ENCODE peak calls at places on chromosomes 7 and 10, in five cellular contexts. I, F, Q, A and V are unnamed samples.

GRCh38 chr7:985915-986741 is 3.1 kb downstream of the CYP2W1 start:
- DNase-seq in I (peak), F (no peak), Q (no peak), A (no peak), V (no peak)

GRCh38 chr7:124457841-124458240 is 307.8 kb downstream of the GPR37 start:
- DNase-seq in I (no peak), F (no peak), Q (no peak), A (peak), V (no peak)

GRCh38 chr10:127378628-127379027 is 170.5 kb upstream of the NPS start:
- DNase-seq in I (no peak), F (no peak), Q (no peak), A (no peak), V (no peak)

GRCh38 chr10:124732931-124733536 is 11.1 kb downstream of the FAM53B start:
- DNase-seq in I (peak), F (no peak), Q (no peak), A (no peak), V (peak)

GRCh38 chr7:154776350-154776749 is 226.6 kb downstream of the PAXIP1 start:
- DNase-seq in I (no peak), F (no peak), Q (peak), A (no peak), V (no peak)

GRCh38 chr7:77442631-77443420 is 26.7 kb upstream of the GSAP start:
- DNase-seq in I (peak), F (no peak), Q (no peak), A (no peak), V (no peak)

GRCh38 chr10:129864082-129864481 is 100.0 kb downstream of the EBF3 start:
- DNase-seq in I (no peak), F (no peak), Q (no peak), A (no peak), V (no peak)

GRCh38 chr10:76647276-76647675 is 990.3 kb downstream of the KCNMA1 start:
- DNase-seq in I (peak), F (peak), Q (no peak), A (no peak), V (no peak)

GRCh38 chr10:5549462-5550249 is 24.9 kb downstream of the CALML3 start:
- DNase-seq in I (no peak), F (no peak), Q (no peak), A (no peak), V (no peak)

GRCh38 chr7:32670105-32670504 is 174.8 kb downstream of the AVL9 start:
- DNase-seq in I (peak), F (no peak), Q (no peak), A (peak), V (no peak)

GRCh38 chr7:102912742-102913141 is at the start of gene LRRC17:
- DNase-seq in I (peak), F (peak), Q (no peak), A (no peak), V (no peak)

GRCh38 chr7:44307905-44308740 is 17.3 kb downstream of the CAMK2B start:
- DNase-seq in I (no peak), F (no peak), Q (no peak), A (no peak), V (no peak)

GRCh38 chr7:22663721-22664120 is 63.3 kb upstream of the IL6 start:
- DNase-seq in I (no peak), F (no peak), Q (no peak), A (no peak), V (no peak)

GRCh38 chr10:49162063-49162462 is 26.1 kb downstream of the TMEM273 start:
- DNase-seq in I (no peak), F (no peak), Q (no peak), A (no peak), V (no peak)

GRCh38 chr10:69629897-69630650 is at the start of gene FAM241B:
- DNase-seq in I (no peak), F (no peak), Q (no peak), A (no peak), V (peak)

GRCh38 chr7:68904635-68905034 is 693.6 kb upstream of the AUTS2 start:
- DNase-seq in I (no peak), F (no peak), Q (no peak), A (no peak), V (no peak)

GRCh38 chr7:1562611-1563051 is 6.6 kb upstream of the TMEM184A start:
- DNase-seq in I (no peak), F (no peak), Q (no peak), A (no peak), V (no peak)

GRCh38 chr7:139574618-139575337 is 51.3 kb downstream of the CLEC2L start:
- DNase-seq in I (no peak), F (no peak), Q (no peak), A (no peak), V (no peak)

GRCh38 chr10:15369642-15370211 is 1.4 kb downstream of the FAM171A1 start:
- DNase-seq in I (no peak), F (no peak), Q (no peak), A (no peak), V (no peak)

GRCh38 chr10:125003146-125003900 is 61.4 kb downstream of the ZRANB1 start:
- DNase-seq in I (no peak), F (no peak), Q (no peak), A (no peak), V (no peak)

GRCh38 chr10:63003816-63004453 is 129.2 kb upstream of the NRBF2 start:
- DNase-seq in I (no peak), F (no peak), Q (no peak), A (no peak), V (no peak)

GRCh38 chr7:26612742-26613141 is 251.6 kb downstream of the SKAP2 start:
- DNase-seq in I (no peak), F (no peak), Q (no peak), A (no peak), V (no peak)

DNA sequence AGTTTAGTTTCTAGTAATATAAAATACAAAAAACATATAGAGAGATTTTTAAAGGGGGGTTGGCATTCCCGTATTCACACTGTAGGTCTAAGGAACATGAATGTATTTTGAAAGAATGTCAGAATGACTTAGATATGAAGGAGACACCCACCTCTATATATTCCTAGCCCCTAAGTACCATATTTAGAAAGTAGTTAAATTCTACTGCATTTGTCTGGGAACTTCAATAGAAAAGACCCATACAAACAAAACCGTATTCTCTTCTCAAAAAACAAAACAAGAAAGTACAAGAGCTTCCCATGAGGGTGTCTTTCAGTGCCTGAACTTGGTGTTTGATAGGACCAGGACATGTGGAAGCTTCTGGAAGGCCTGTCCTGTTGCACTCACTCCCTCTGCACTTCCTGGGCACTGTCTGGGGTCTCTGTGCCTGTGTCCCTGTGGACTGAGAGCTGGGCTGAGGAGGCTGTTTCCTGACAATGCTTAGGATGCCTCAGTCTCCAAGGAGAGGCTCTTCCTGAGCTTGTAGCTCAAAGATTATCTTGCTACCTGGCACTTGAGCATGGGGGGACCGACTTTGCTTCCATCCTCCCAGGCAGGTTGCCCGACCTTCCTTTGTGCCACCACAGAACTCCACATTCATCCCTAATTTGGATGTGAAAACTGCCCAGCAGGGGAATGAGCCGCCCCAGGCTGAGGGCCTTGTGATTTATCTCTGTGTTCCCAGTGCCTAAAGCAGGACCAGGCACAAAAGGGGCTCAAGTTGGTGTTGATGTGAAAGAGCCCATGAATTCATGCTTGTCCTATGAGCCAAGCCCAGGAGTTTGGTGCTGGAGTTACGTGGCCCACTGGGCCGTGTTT is 44.4 kb upstream of the KLF6 start:
- DNase-seq in I (no peak), F (no peak), Q (no peak), A (no peak), V (no peak)
- TF ChIP-seq CTCF in I (no peak), F (no peak), Q (no peak), A (no peak), V (no peak)

DNA sequence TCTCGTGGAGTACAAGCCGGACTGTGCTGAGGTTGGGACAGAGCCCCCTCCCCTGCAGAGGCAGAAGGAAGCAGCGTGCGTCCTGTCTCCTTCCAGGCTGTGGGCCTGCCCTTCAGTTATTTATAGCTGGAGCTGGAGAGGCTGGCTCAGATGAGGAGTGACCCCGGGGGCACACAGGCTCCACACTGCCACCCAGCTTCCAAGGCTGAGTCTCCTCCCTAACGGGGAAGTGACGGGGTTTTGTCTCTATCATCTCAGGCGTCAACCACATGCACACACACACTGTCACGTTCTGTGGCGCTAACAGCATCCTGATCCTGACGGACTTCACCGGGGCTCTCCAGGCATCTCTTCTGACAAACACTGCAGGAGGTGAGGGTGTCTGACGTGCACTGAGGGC is 25.4 kb downstream of the AMZ1 start:
- DNase-seq in I (peak), F (no peak), Q (no peak), A (no peak), V (no peak)
- TF ChIP-seq CTCF in I (peak), F (no peak), Q (peak), A (no peak), V (no peak)

DNA sequence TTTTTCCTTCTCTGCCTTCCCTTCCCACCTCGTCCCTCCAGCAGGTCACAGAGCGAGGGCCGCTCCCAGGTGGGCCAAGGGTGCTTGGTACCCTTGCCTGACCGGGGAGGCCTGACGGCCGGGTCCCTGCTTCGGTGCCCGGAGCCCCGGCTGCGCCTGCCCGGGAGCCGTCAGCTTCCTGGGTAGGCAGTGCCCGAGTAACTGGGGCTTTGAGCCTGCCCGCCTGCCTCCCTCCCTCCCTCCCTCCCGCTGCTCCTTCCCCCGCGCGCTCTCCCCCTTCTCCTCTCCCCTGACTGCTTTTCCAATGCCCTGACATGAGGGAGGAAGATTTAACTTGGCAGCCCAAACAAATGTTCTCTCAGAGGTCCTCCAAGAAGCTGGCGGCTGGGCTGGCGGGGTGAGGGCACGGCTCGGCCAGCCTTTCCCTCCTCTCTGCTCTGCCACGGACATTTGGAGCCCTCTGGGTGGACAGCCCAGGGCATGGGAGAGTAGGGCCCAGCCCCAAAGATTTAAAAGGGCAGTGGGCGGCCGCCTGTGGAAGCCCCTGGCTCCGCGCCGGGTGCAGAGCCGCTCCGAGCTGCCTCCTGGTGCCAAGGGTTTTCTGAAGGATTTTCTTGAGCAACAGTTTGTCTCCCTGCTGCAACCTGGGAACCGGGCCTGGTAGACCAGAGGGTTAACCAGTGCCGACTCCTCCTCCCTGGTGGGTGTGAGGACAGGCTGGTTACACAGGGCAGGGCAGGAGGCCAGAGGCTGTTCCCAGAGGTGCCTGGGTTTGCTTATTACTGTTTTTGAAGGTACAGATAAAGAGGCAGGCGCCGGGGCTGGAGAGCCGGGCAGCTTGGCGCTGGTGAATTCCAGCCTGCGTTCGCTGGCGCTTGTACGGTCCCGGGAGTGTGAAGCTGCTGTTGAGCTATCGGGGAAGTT is 2.1 kb downstream of the ZMIZ1 start:
- DNase-seq in I (peak), F (no peak), Q (peak), A (no peak), V (peak)
- TF ChIP-seq CTCF in I (no peak), F (no peak), Q (no peak), A (peak), V (no peak)

DNA sequence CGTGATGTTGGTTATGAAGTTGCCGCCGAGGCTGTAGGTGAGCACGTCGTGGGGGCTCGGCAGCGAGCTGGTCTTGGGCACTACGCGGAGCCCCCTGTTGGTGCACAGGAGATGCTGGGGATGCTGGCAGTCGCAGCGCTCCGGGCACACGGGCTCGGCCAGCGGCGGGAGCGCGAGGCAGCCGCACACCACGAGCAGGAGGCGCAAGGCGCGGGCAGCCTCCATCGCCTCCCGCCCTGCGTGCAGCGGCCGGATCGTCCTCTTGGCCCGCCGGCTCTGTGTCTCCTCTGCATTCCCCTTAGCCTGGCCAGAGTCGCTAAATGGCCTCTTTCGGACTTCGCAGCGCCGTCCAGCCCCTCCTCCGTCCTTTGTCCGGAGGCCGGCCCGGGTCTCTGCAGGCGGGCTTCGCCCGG is 302 bp downstream of the TRIL start:
- DNase-seq in I (no peak), F (no peak), Q (no peak), A (no peak), V (no peak)
- TF ChIP-seq CTCF in I (no peak), F (no peak), Q (no peak), A (no peak), V (no peak)

DNA sequence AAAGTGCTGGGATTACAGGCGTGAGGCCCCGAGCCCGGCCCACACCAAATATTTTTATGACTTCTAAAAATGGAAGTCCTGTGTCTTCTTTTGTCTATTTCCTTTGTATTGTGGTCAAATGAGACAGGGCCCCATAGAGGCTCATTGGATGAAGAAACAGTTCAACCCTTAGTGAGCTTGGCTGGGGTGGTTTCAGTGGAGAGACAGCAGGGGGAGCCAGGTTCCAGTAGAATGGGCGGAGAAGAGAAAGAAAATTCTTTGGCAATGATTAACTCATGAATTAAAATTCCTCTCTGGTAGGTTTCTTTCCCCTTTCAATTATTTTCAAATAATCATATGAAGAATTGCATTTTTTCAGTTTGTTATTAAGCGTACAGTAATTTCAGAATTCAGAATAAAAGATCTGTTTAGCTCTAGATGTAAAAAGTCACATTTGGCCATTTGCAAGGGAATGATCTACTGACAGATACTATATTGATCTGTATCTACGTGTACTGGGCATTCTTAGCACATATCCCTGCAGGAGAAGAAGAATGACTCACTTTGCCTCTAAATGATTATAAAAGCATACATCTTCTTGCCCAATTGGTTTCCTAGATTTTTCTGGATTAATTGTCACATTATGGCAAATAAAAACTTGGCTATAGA is 43.2 kb downstream of the PNLIPRP3 start:
- DNase-seq in I (peak), F (no peak), Q (no peak), A (no peak), V (no peak)
- TF ChIP-seq CTCF in I (peak), F (peak), Q (peak), A (peak), V (no peak)

GRCh38 chr10:131310054-131310903 is 1.2 kb downstream of the TCERG1L start:
- DNase-seq in I (no peak), F (no peak), Q (no peak), A (no peak), V (no peak)
- TF ChIP-seq CTCF in I (no peak), F (no peak), Q (peak), A (peak), V (peak)

GRCh38 chr7:101411477-101411954 is 48.8 kb downstream of the COL26A1 start:
- DNase-seq in I (no peak), F (no peak), Q (no peak), A (no peak), V (no peak)
- TF ChIP-seq CTCF in I (no peak), F (no peak), Q (no peak), A (no peak), V (peak)